ENCODE peak calls at places on chromosomes 4 and X, in five cellular contexts. X is adrenal gland, G is uterus, V is heart left ventricle, Y is spleen. D is an unnamed sample.
A peak's percentile ranks its signal among the peaks of the same experiment; 100 is the strongest.

GRCh38 chr4:48681856-48682255 is 98.2 kb downstream of the FRYL start:
- DNase-seq in X (no peak), G (no peak), V (no peak), Y (no peak), D (no peak)

GRCh38 chr4:1241466-1241935 is 7.4 kb downstream of the CTBP1 start:
- DNase-seq in X (no peak), G (no peak), V (peak; percentile 57), Y (peak; percentile 28), D (peak; percentile 40)

GRCh38 chr4:26566027-26566578 is 17.8 kb upstream of the TBC1D19 start:
- DNase-seq in X (no peak), G (no peak), V (no peak), Y (no peak), D (no peak)

GRCh38 chrX:153922932-153923857 is 2.9 kb downstream of the ARHGAP4 start:
- DNase-seq in X (peak; percentile 80), G (peak; percentile 89), V (peak; percentile 87), Y (peak; percentile 86), D (peak; percentile 72)

GRCh38 chr4:7050481-7051143 is 7.4 kb downstream of the TADA2B start:
- DNase-seq in X (peak; percentile 66), G (peak; percentile 48), V (peak; percentile 71), Y (peak; percentile 74), D (no peak)

GRCh38 chr4:118834070-118834469 is 1.9 kb downstream of the SEC24D start:
- DNase-seq in X (no peak), G (no peak), V (no peak), Y (no peak), D (no peak)

GRCh38 chr4:56907489-56908205 is at the start of gene REST:
- DNase-seq in X (peak; percentile 80), G (peak; percentile 72), V (peak; percentile 91), Y (peak; percentile 96), D (peak; percentile 88)

GRCh38 chr4:153083447-153083921 is 120.8 kb upstream of the TRIM2 start:
- DNase-seq in X (peak; percentile 53), G (peak; percentile 40), V (no peak), Y (peak; percentile 77), D (peak; percentile 69)

GRCh38 chr4:45063701-45064100 is 337.3 kb upstream of the GNPDA2 start:
- DNase-seq in X (no peak), G (no peak), V (no peak), Y (no peak), D (no peak)

GRCh38 chr4:111500871-111501270 is 644.4 kb upstream of the FAM241A start:
- DNase-seq in X (no peak), G (no peak), V (no peak), Y (no peak), D (no peak)

GRCh38 chrX:10045327-10046000 is 78.3 kb downstream of the CLDN34 start:
- DNase-seq in X (peak; percentile 38), G (no peak), V (peak; percentile 68), Y (no peak), D (no peak)

GRCh38 chrX:132730266-132730665 is 228.2 kb downstream of the HS6ST2 start:
- DNase-seq in X (no peak), G (no peak), V (no peak), Y (no peak), D (no peak)

GRCh38 chr4:139735381-139736256 is 70.0 kb downstream of the MGST2 start:
- DNase-seq in X (peak; percentile 49), G (peak; percentile 44), V (peak; percentile 69), Y (peak; percentile 84), D (no peak)

GRCh38 chr4:119652978-119653377 is 24.4 kb upstream of the PDE5A start:
- DNase-seq in X (no peak), G (no peak), V (no peak), Y (no peak), D (no peak)

GRCh38 chr4:147674073-147674472 is 9.9 kb downstream of the PRMT9 start:
- DNase-seq in X (no peak), G (no peak), V (no peak), Y (no peak), D (no peak)

GRCh38 chrX:125205918-125206665 is 113.6 kb upstream of the TEX13C start:
- DNase-seq in X (peak; percentile 20), G (no peak), V (no peak), Y (peak; percentile 66), D (no peak)

GRCh38 chr4:128287159-128287870 is at the start of gene PGRMC2:
- DNase-seq in X (no peak), G (peak; percentile 34), V (no peak), Y (no peak), D (peak; percentile 53)
- TF ChIP-seq POLR2A in X (peak; percentile 28), G (peak; percentile 14), V (no peak), Y (no peak), D (peak; percentile 73)

DNA sequence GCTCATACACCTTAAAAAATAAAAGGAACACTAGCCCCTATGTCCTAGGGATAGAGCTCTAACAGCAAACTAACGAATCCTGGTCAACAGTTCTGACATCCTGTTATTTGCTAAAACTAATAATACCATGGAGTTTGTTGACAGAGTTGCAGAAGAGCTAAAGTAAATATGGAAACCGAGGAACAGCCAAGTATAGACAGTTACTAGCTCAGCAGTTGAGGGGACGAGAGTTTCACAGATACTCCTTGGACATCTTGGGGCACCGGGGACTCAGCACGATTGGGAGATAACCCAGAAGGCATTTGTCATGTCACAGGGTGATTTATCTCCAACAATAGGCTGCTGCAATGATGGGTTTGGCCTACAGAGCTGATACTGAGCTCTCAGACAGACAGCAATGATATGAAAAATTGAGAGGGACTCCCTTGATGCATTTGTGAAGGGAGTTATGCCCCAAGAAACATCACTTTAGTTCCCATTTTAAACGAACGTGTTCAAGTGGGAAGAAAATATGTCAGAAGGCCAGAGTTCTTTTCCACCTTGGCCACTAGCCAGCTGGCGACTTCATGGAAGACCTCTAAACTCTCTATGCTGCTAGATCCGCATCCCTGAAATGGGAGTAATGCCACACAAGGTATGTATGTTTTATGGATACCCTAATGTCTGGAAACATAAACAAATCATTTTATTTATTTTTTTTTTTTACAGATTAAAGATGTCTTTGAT is 48.6 kb downstream of the TSC22D3 start:
- DNase-seq in X (no peak), G (no peak), V (no peak), Y (no peak), D (no peak)
- TF ChIP-seq POLR2A in X (no peak), G (no peak), V (no peak), Y (no peak), D (no peak)

GRCh38 chrX:16711219-16712115 is 1.0 kb downstream of the CTPS2 start:
- DNase-seq in X (no peak), G (no peak), V (no peak), Y (no peak), D (no peak)
- TF ChIP-seq POLR2A in X (no peak), G (no peak), V (no peak), Y (no peak), D (no peak)

GRCh38 chrX:71301195-71301924 is at the start of gene ITGB1BP2:
- DNase-seq in X (no peak), G (peak; percentile 44), V (no peak), Y (no peak), D (no peak)
- TF ChIP-seq POLR2A in X (no peak), G (no peak), V (peak; percentile 3), Y (no peak), D (no peak)

GRCh38 chr4:110196871-110197420 is 1.5 kb downstream of the ELOVL6 start:
- DNase-seq in X (peak; percentile 51), G (peak; percentile 40), V (peak; percentile 78), Y (no peak), D (peak; percentile 63)
- TF ChIP-seq POLR2A in X (peak; percentile 0), G (no peak), V (no peak), Y (no peak), D (peak; percentile 52)

DNA sequence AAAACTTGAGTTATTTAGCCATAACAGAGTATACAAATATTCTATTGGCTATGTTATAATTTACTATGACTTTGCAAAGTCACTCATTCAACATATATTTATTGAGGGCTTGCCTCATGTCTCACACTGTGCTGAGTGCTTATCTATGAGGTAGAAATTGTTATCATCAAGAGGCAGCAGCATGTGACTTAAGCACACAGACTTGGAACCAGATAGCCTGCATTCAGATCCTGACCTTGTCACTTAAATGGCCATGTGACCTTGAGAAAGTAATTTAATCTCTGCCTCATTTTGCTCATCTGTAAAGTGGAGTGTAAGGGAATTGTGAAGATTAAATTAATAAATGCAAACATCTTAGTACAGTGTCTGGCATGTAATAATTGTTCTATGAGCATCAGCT is 10.1 kb upstream of the EXOSC9 start:
- DNase-seq in X (no peak), G (no peak), V (no peak), Y (no peak), D (no peak)
- TF ChIP-seq POLR2A in X (no peak), G (no peak), V (no peak), Y (no peak), D (no peak)

DNA sequence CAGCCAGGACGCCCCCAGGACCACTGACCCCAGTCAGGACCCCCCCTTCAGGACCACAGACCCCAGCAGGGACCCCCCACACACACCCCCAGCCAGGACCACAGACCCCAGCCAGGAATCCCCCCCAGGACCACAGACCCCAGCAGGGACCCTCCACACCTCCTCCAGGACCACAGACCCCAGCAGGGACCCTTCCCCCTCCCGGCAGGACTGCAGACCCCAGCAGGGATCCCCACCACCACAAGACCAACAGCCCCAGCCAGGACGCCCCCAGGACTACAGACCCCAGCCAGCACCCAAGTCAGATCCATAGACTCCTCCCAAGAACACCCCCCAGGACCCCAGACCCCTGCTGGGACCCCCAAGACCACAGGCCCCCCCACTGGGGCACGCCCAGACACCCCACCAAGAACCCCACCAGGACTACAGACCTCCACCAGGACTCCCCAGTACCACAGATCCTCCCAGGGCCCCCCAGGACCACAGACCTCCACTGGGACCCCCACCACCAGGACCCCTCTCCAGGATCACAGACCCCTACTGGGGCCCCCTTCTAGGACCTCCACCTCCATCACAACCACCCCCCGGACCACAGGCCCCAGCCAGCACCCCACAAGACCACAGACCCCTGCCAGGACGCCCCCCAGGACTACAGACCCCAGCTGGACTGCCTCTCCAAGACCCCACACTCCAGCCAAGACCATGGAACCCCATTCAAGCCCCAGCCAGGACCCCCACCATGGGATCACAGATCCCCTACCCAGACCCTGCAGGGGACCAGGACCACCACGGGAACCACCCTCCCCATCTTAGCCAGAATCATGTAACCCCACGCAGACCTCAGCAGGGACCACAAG is 698 bp upstream of the DHRSX start:
- DNase-seq in X (no peak), G (no peak), V (no peak), Y (peak; percentile 82), D (no peak)
- TF ChIP-seq POLR2A in X (no peak), G (no peak), V (no peak), Y (no peak), D (no peak)

DNA sequence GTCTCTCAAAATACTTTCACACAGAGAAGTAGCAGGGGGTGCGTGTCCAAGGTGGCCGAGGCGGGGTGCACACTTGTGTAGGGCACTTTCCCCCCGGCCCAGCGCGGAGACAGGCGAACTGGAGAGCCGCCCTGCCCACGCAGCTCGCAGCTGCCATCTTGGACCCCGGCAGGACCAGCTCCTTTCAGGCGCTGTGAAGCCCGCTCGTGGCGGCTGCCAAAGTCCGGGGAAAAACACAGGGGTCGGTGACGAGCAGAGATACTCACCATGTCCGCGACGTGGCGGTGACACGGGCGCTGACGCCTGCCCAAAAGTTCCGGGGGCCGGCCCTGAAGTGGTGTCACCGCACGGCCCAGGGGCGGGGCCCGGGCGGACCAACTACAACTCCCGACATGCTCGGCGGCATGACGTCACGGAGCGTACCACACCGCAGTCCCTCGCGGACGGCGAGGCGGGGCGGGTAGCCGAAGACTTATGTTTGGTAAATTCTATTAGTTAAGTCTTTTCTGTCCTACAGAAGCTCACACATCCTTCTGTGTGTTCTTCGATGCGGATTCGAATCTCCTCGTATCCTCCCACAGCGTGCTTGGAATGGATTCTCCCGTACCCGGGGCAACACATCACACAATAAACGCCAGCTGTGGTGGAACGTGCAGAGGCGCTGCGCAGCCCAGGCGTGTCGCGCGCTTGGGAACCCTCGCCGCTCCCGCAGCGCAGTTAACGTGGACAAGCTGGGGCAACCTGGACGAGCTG is at the start of gene UFSP2:
- DNase-seq in X (peak; percentile 88), G (peak; percentile 86), V (peak; percentile 94), Y (peak; percentile 97), D (peak; percentile 90)
- TF ChIP-seq POLR2A in X (peak; percentile 31), G (peak; percentile 66), V (no peak), Y (peak; percentile 20), D (peak; percentile 75)

D was measured in transverse colon.